ENCODE peak calls at places on chromosomes 11 and 22, in six cellular contexts. I is Panc1; Y is ovary; R is mammary epithelial cell; B is CD8-positive, alpha-beta T cell; G is heart right ventricle. M is an unnamed sample.

GRCh38 chr22:41565403-41566054 is 4.7 kb downstream of the CSDC2 start:
- DNase-seq in I (no peak), Y (peak; percentile 77), R (peak; percentile 76), B (no peak), G (no peak), M (peak; percentile 81)

GRCh38 chr11:45237666-45238348 is 48.3 kb downstream of the SYT13 start:
- DNase-seq in I (no peak), Y (no peak), R (no peak), B (no peak), G (no peak), M (no peak)

GRCh38 chr22:45159652-45160462 is 3.9 kb upstream of the NUP50 start:
- DNase-seq in I (no peak), Y (no peak), R (no peak), B (no peak), G (no peak), M (no peak)

GRCh38 chr22:32994921-32995320 is 63.3 kb downstream of the SYN3 start:
- DNase-seq in I (no peak), Y (no peak), R (no peak), B (no peak), G (no peak), M (no peak)

GRCh38 chr11:8610532-8611116 is 16.6 kb upstream of the STK33 start:
- DNase-seq in I (no peak), Y (no peak), R (no peak), B (no peak), G (no peak), M (no peak)

GRCh38 chr11:84524422-84525051 is 1102.6 kb downstream of the DLG2 start:
- DNase-seq in I (no peak), Y (no peak), R (no peak), B (no peak), G (no peak), M (no peak)

GRCh38 chr11:1628506-1629325 is 859 bp upstream of the KRTAP5-5 start:
- DNase-seq in I (no peak), Y (peak; percentile 52), R (no peak), B (peak; percentile 44), G (peak; percentile 47), M (no peak)

GRCh38 chr11:2305862-2306823 is 4.3 kb downstream of the TSPAN32 start:
- DNase-seq in I (no peak), Y (peak; percentile 93), R (no peak), B (no peak), G (peak; percentile 79), M (peak; percentile 86)

GRCh38 chr11:60866911-60867870 is at the start of gene ZP1:
- DNase-seq in I (no peak), Y (no peak), R (no peak), B (no peak), G (no peak), M (no peak)

DNA sequence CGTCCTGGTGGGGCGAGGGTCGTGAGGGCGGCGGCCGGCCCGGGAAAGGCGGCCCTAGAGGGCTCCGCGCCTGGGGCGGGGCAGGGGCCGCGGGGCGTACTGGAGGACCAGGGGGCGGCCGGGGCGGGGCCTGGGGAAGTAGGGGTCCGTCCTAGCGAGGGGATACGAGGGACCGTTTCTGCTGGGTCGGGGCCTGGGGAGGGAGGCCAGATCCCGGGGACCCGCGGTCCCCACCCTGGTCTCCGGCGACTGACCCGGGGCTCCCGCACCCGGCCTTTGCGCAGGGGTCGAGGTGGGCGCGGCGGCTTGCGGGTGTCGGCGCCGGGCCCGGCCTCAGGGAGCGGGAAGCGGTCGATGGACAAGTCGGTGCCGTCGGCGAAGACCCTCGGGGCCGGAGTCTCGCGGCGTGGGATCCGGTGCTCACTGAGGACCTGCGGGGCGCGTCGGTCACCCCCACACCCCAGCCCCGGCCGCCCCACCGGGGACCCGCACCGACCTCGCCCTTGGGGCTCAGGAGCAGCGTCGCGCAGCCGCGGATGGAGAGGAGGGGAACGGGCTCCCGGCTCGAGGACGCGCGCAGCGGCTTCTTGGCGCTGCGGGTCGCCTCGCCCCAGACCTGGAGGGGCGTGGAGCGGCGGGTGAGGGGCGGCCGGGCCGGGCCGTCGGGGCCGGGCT is 4.9 kb downstream of the LMNTD2 start:
- DNase-seq in I (no peak), Y (no peak), R (no peak), B (no peak), G (no peak), M (no peak)
- H3K4me3 ChIP-seq in I (peak overlapping the region; percentile 59), Y (peak overlapping the region; percentile 5), R (no peak overlapping the region), B (peak overlapping the region; percentile 30), G (no peak overlapping the region), M (no peak overlapping the region)

GRCh38 chr11:80109031-80109430 is 668.2 kb upstream of the TENM4 start:
- DNase-seq in I (no peak), Y (no peak), R (peak; percentile 41), B (no peak), G (no peak), M (no peak)

GRCh38 chr11:80109652-80110051 is 668.8 kb upstream of the TENM4 start:
- DNase-seq in I (no peak), Y (no peak), R (no peak), B (no peak), G (no peak), M (no peak)

GRCh38 chr11:80104196-80104595 is 663.4 kb upstream of the TENM4 start:
- DNase-seq in I (no peak), Y (no peak), R (no peak), B (no peak), G (no peak), M (no peak)

GRCh38 chr11:80103149-80103859 is 662.5 kb upstream of the TENM4 start:
- DNase-seq in I (peak; percentile 2), Y (no peak), R (peak; percentile 86), B (no peak), G (no peak), M (peak; percentile 72)

GRCh38 chr11:80107415-80107814 is 666.6 kb upstream of the TENM4 start:
- DNase-seq in I (no peak), Y (no peak), R (no peak), B (no peak), G (no peak), M (no peak)
- TF ChIP-seq CTCF in I (peak; percentile 23), Y (no peak), R (no peak), B (no peak), G (no peak), M (no peak)

GRCh38 chr11:12006552-12007229 is 1.7 kb downstream of the DKK3 start:
- DNase-seq in I (no peak), Y (no peak), R (no peak), B (no peak), G (no peak), M (no peak)

GRCh38 chr11:12008790-12009616 is 577 bp upstream of the DKK3 start:
- DNase-seq in I (no peak), Y (peak; percentile 67), R (peak; percentile 36), B (no peak), G (peak; percentile 50), M (no peak)

GRCh38 chr11:12007230-12007593 is 1.2 kb downstream of the DKK3 start:
- DNase-seq in I (no peak), Y (no peak), R (peak; percentile 45), B (no peak), G (no peak), M (no peak)

GRCh38 chr11:12009617-12010321 is 1.3 kb upstream of the DKK3 start:
- DNase-seq in I (no peak), Y (no peak), R (no peak), B (no peak), G (no peak), M (no peak)

GRCh38 chr11:12007769-12008737 is at the start of gene DKK3:
- DNase-seq in I (no peak), Y (peak; percentile 49), R (peak; percentile 88), B (no peak), G (peak; percentile 38), M (no peak)
- H3K4me3 ChIP-seq in I (peak within 1 kb of the TSS; percentile 61), Y (peak within 1 kb of the TSS; percentile 49), R (peak within 1 kb of the TSS; percentile 77), B (peak within 1 kb of the TSS; percentile 43), G (peak within 1 kb of the TSS; percentile 74), M (peak within 1 kb of the TSS; percentile 64)

DNA sequence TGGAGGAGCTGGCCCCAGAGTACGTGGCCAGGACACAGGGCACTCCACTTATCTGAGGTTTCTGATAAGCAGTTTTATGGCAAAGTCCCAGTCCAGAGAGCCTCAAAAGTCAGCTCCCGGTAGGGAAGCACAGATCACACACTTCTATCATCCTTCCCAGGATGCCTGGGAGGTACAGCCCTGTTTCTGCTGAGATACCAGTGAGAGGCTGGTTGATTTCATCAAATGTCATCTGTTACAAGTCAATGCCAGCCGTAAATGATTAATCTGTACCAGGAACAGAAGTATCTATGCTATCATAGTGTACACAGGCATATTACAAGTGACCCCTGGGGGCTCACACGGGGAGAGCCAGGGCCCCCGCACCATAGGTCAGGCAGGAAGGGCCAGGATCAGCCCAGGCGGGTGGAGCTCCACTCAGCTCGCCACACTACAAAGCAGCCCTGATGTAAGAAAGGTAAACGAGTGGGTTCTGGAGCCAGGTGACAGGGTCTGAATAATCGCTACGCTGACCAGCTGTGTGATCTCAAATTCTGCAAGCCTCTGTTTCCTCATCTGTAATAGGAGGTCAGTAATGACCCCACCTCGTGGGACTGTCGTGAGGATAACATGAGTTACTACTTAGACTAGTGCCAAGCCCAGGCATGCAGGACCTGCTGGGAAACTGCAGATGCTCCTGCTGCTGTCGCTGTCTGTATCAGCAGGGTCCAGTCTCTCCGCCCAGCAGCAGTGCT is 17.6 kb downstream of the PLA2G6 start:
- DNase-seq in I (no peak), Y (no peak), R (no peak), B (no peak), G (no peak), M (no peak)
- TF ChIP-seq CTCF in I (no peak), Y (no peak), R (no peak), B (no peak), G (no peak), M (no peak)

GRCh38 chr11:119459293-119459976 is 36.5 kb upstream of the THY1 start:
- DNase-seq in I (no peak), Y (no peak), R (no peak), B (no peak), G (no peak), M (no peak)
- H3K4me3 ChIP-seq in I (no peak overlapping the region), Y (no peak overlapping the region), R (no peak overlapping the region), B (no peak overlapping the region), G (no peak overlapping the region), M (no peak overlapping the region)

GRCh38 chr11:58578635-58579191 is at the start of gene ZFP91:
- DNase-seq in I (peak; percentile 88), Y (peak; percentile 98), R (peak; percentile 98), B (peak; percentile 96), G (peak; percentile 99), M (peak; percentile 88)

GRCh38 chr11:58578136-58578634 is 678 bp upstream of the ZFP91 start:
- DNase-seq in I (peak; percentile 96), Y (peak; percentile 97), R (peak; percentile 99), B (peak; percentile 87), G (peak; percentile 97), M (peak; percentile 95)

GRCh38 chr11:58577441-58578135 is 1.3 kb upstream of the ZFP91 start:
- DNase-seq in I (no peak), Y (no peak), R (peak; percentile 86), B (peak; percentile 57), G (peak; percentile 42), M (peak; percentile 85)

GRCh38 chr11:58575377-58576020 is at the start of gene LPXN:
- DNase-seq in I (no peak), Y (no peak), R (peak; percentile 79), B (peak; percentile 32), G (no peak), M (no peak)

GRCh38 chr11:58576792-58577440 is 1.3 kb upstream of the LPXN start:
- DNase-seq in I (peak; percentile 15), Y (peak; percentile 34), R (peak; percentile 35), B (no peak), G (no peak), M (no peak)
- TF ChIP-seq CTCF in I (peak; percentile 48), Y (peak; percentile 27), R (peak; percentile 27), B (peak; percentile 54), G (peak; percentile 51), M (peak; percentile 27)